ENCODE peak calls at places on chromosome 18, in seven cellular contexts. I is NCI-H748 treated with DMSO at 0.1 percent for 48 hours; B is NAMALWA; Q is heart right ventricle; C is NCI-H187 treated with DMSO at 0.1 percent for 48 hours; A is activated CD8-positive, alpha-beta memory T cell treated with anti-CD3 and anti-CD28 coated beads for 1 hour; M is stimulated activated CD4-positive, alpha-beta T cell treated with anti-CD3 and anti-CD28 coated beads, Interleukin-2, amount 100 ng/mL, for 48 hours. O is an unnamed sample.

GRCh38 chr18:8695932-8696510 is 9.3 kb upstream of the MTCL1 start:
- DNase-seq in Q (no peak), C (no peak), B (peak), I (no peak), A (no peak), M (no peak), O (no peak)

GRCh38 chr18:45330170-45330594 is 285.1 kb upstream of the SLC14A2 start:
- DNase-seq in I (no peak), C (no peak), A (no peak), M (no peak), Q (no peak), B (no peak), O (no peak)

GRCh38 chr18:21914739-21915319 is 174.2 kb downstream of the MIB1 start:
- DNase-seq in C (no peak), M (no peak), A (no peak), Q (peak), I (no peak), B (peak), O (peak)

GRCh38 chr18:57026316-57026715 is 120.6 kb upstream of the BOD1L2 start:
- DNase-seq in M (no peak), C (no peak), Q (no peak), I (no peak), A (no peak), B (no peak), O (no peak)

GRCh38 chr18:12857215-12857924 is 26.7 kb downstream of the PTPN2 start:
- DNase-seq in B (no peak), I (no peak), C (no peak), A (no peak), Q (no peak), M (no peak), O (no peak)

GRCh38 chr18:38526922-38527321 is 961.3 kb upstream of the CELF4 start:
- DNase-seq in Q (no peak), A (no peak), I (peak), C (no peak), B (no peak), M (no peak), O (no peak)

GRCh38 chr18:55338955-55339662 is 248.9 kb downstream of the TCF4 start:
- DNase-seq in I (no peak), C (no peak), B (no peak), A (no peak), Q (no peak), M (no peak), O (peak)

GRCh38 chr18:35019929-35020328 is 21.3 kb upstream of the MAPRE2 start:
- DNase-seq in C (no peak), B (no peak), M (no peak), A (no peak), Q (no peak), I (no peak), O (no peak)

GRCh38 chr18:73279499-73279898 is 411.7 kb upstream of the NETO1 start:
- DNase-seq in M (no peak), A (no peak), C (no peak), B (no peak), I (no peak), Q (peak), O (no peak)

GRCh38 chr18:51132256-51132935 is 65.1 kb downstream of the MEX3C start:
- DNase-seq in I (no peak), Q (no peak), A (no peak), B (no peak), C (no peak), M (no peak), O (no peak)

GRCh38 chr18:47794725-47795447 is 135.6 kb downstream of the SMAD2 start:
- DNase-seq in M (no peak), B (no peak), C (no peak), I (no peak), A (no peak), Q (no peak), O (no peak)

GRCh38 chr18:55783921-55784320 is 195.9 kb upstream of the TCF4 start:
- DNase-seq in Q (no peak), I (peak), B (no peak), M (no peak), C (no peak), A (no peak), O (no peak)

GRCh38 chr18:56168049-56168781 is 470.2 kb downstream of the TXNL1 start:
- DNase-seq in Q (no peak), I (no peak), A (no peak), C (no peak), B (no peak), M (no peak), O (no peak)

GRCh38 chr18:45590546-45590945 is 24.7 kb upstream of the SLC14A2 start:
- DNase-seq in B (no peak), M (no peak), I (no peak), Q (no peak), A (no peak), C (no peak), O (no peak)

GRCh38 chr18:31965331-31965970 is 22.5 kb upstream of the TRAPPC8 start:
- DNase-seq in B (no peak), M (no peak), A (no peak), I (no peak), Q (no peak), C (no peak), O (peak)

GRCh38 chr18:79884963-79885728 is 66.3 kb downstream of the SLC66A2 start:
- DNase-seq in B (peak), Q (no peak), I (no peak), A (no peak), M (no peak), C (no peak), O (no peak)

GRCh38 chr18:68181956-68182355 is 533.0 kb downstream of the TMX3 start:
- DNase-seq in B (no peak), Q (no peak), C (no peak), I (no peak), M (no peak), A (no peak), O (no peak)

O was measured in KBM-7.